ENCODE peak calls at places on chromosomes 7 and 10, in six cellular contexts. J, F, S, M, V and W are unnamed samples.

GRCh38 chr7:77360104-77360503 is 56.0 kb downstream of the GSAP start:
- DNase-seq in J (no peak), F (no peak), S (no peak), M (no peak), V (no peak), W (no peak)

GRCh38 chr7:20435305-20435704 is 104.6 kb downstream of the ITGB8 start:
- DNase-seq in J (peak; percentile 36), F (peak; percentile 69), S (no peak), M (no peak), V (no peak), W (no peak)

GRCh38 chr10:30821269-30821993 is 191.9 kb upstream of the LYZL2 start:
- DNase-seq in J (no peak), F (peak; percentile 50), S (no peak), M (no peak), V (no peak), W (no peak)

GRCh38 chr10:5618829-5619228 is 47.6 kb downstream of the ASB13 start:
- DNase-seq in J (no peak), F (peak; percentile 71), S (no peak), M (no peak), V (no peak), W (no peak)

GRCh38 chr7:150514748-150515222 is at the start of gene GIMAP7:
- DNase-seq in J (no peak), F (no peak), S (no peak), M (no peak), V (no peak), W (no peak)

GRCh38 chr7:16585540-16585939 is 58.9 kb downstream of the LRRC72 start:
- DNase-seq in J (no peak), F (no peak), S (no peak), M (no peak), V (no peak), W (no peak)

GRCh38 chr7:43808410-43808809 is 49.9 kb downstream of the BLVRA start:
- DNase-seq in J (no peak), F (no peak), S (no peak), M (no peak), V (no peak), W (no peak)

GRCh38 chr10:69451209-69451783 is at the start of gene TSPAN15:
- DNase-seq in J (no peak), F (peak; percentile 74), S (peak; percentile 72), M (peak; percentile 47), V (peak; percentile 93), W (no peak)

GRCh38 chr7:152158801-152159587 is 133.5 kb downstream of the GALNT11 start:
- DNase-seq in J (no peak), F (no peak), S (no peak), M (no peak), V (no peak), W (no peak)

GRCh38 chr7:80900583-80901576 is 18.0 kb downstream of the SEMA3C start:
- DNase-seq in J (peak; percentile 80), F (peak; percentile 83), S (no peak), M (no peak), V (no peak), W (no peak)

GRCh38 chr10:72170263-72170662 is 45.5 kb upstream of the ANAPC16 start:
- DNase-seq in J (no peak), F (no peak), S (no peak), M (no peak), V (no peak), W (no peak)

GRCh38 chr10:124998624-124999291 is 56.8 kb downstream of the ZRANB1 start:
- DNase-seq in J (no peak), F (no peak), S (no peak), M (no peak), V (no peak), W (no peak)

GRCh38 chr7:39154815-39155214 is 177.1 kb downstream of the POU6F2 start:
- DNase-seq in J (no peak), F (no peak), S (no peak), M (no peak), V (no peak), W (no peak)

GRCh38 chr7:40583653-40584424 is 449.0 kb downstream of the SUGCT start:
- DNase-seq in J (no peak), F (peak; percentile 61), S (no peak), M (no peak), V (no peak), W (no peak)

GRCh38 chr10:77533887-77534278 is 103.7 kb downstream of the KCNMA1 start:
- DNase-seq in J (no peak), F (peak; percentile 49), S (no peak), M (no peak), V (no peak), W (no peak)

GRCh38 chr7:14229047-14229446 is 239.6 kb upstream of the ETV1 start:
- DNase-seq in J (no peak), F (no peak), S (no peak), M (no peak), V (no peak), W (no peak)

GRCh38 chr10:132064082-132064755 is 1.5 kb upstream of the JAKMIP3 start:
- DNase-seq in J (no peak), F (no peak), S (no peak), M (no peak), V (peak; percentile 69), W (no peak)

GRCh38 chr7:80453699-80454340 is 58.0 kb downstream of the GNAT3 start:
- DNase-seq in J (no peak), F (peak; percentile 59), S (no peak), M (no peak), V (no peak), W (no peak)